ENCODE peak calls at places on chromosomes 13 and 19, in seven cellular contexts. U, C, A, E, D, P and O are unnamed samples.

GRCh38 chr19:56099638-56100539 is 21.2 kb downstream of the ZNF787 start:
- DNase-seq in A (peak; percentile 48), C (no peak), D (no peak), E (no peak), P (no peak), U (no peak), O (no peak)

GRCh38 chr13:27569405-27569804 is 50.9 kb downstream of the LNX2 start:
- DNase-seq in C (no peak), A (no peak), E (no peak), U (no peak), D (no peak), P (no peak), O (no peak)

GRCh38 chr13:24244802-24245201 is 64.6 kb upstream of the C1QTNF9 start:
- DNase-seq in P (no peak), A (no peak), U (no peak), E (no peak), D (no peak), C (no peak), O (no peak)

GRCh38 chr19:16589917-16590316 is 17.7 kb upstream of the SLC35E1 start:
- DNase-seq in E (peak; percentile 36), A (no peak), U (no peak), D (no peak), P (no peak), C (no peak), O (no peak)

GRCh38 chr13:30108913-30109237 is 198.5 kb downstream of the KATNAL1 start:
- DNase-seq in C (no peak), E (no peak), D (peak; percentile 73), A (peak; percentile 94), U (no peak), P (no peak), O (no peak)

GRCh38 chr13:99617474-99618255 is 116.4 kb downstream of the TM9SF2 start:
- DNase-seq in C (no peak), U (no peak), D (no peak), E (peak; percentile 55), P (no peak), A (peak; percentile 70), O (peak; percentile 74)

GRCh38 chr13:99733346-99733745 is 232.1 kb downstream of the TM9SF2 start:
- DNase-seq in P (no peak), D (no peak), E (no peak), U (no peak), A (no peak), C (no peak), O (no peak)

GRCh38 chr13:33125821-33126570 is 109.8 kb downstream of the KL start:
- DNase-seq in D (peak; percentile 29), E (no peak), A (peak; percentile 66), U (peak; percentile 82), C (peak; percentile 89), P (no peak), O (peak; percentile 82)

GRCh38 chr13:51523082-51523518 is 61.2 kb upstream of the WDFY2 start:
- DNase-seq in U (no peak), P (no peak), D (no peak), E (peak; percentile 96), C (no peak), A (peak; percentile 78), O (peak; percentile 21)

GRCh38 chr13:81017525-81018152 is 676.7 kb upstream of the SPRY2 start:
- DNase-seq in P (no peak), U (no peak), C (no peak), A (no peak), E (peak; percentile 48), D (no peak), O (no peak)

GRCh38 chr19:42284066-42284501 is 15.0 kb downstream of the CIC start:
- DNase-seq in A (peak; percentile 86), P (peak; percentile 85), E (peak; percentile 74), D (peak; percentile 84), U (peak; percentile 87), C (peak; percentile 94), O (peak; percentile 76)

GRCh38 chr13:111909971-111910671 is 156.8 kb upstream of the SOX1 start:
- DNase-seq in D (peak; percentile 8), P (no peak), U (no peak), A (no peak), C (peak; percentile 40), E (no peak), O (no peak)

GRCh38 chr13:75806101-75806500 is 170.0 kb downstream of the LMO7 start:
- DNase-seq in C (no peak), P (no peak), U (peak; percentile 52), D (no peak), E (no peak), A (no peak), O (no peak)

GRCh38 chr19:14383898-14384669 is 2.8 kb downstream of the ADGRE5 start:
- DNase-seq in E (peak; percentile 90), C (peak; percentile 84), P (peak; percentile 62), A (no peak), D (no peak), U (peak; percentile 59), O (no peak)

GRCh38 chr13:40983725-40984669 is 35.1 kb downstream of the ELF1 start:
- DNase-seq in P (no peak), A (no peak), U (no peak), E (no peak), C (no peak), D (no peak), O (no peak)

GRCh38 chr13:40981949-40982348 is 37.2 kb downstream of the ELF1 start:
- DNase-seq in D (no peak), U (no peak), A (no peak), C (no peak), P (no peak), E (no peak), O (no peak)

GRCh38 chr13:40983269-40983668 is 35.8 kb downstream of the ELF1 start:
- DNase-seq in U (no peak), C (no peak), A (no peak), D (no peak), E (no peak), P (no peak), O (no peak)

GRCh38 chr13:40981361-40981760 is 37.8 kb downstream of the ELF1 start:
- DNase-seq in A (no peak), U (no peak), C (no peak), P (no peak), D (no peak), E (peak; percentile 85), O (no peak)

GRCh38 chr13:40982772-40983171 is 36.3 kb downstream of the ELF1 start:
- DNase-seq in C (no peak), P (no peak), U (peak; percentile 33), E (peak; percentile 90), A (no peak), D (no peak), O (peak; percentile 48)
- TF ChIP-seq POLR2A in C (peak; percentile 44), P (peak; percentile 59), U (no peak), E (peak; percentile 56), A (peak; percentile 84), D (no peak), O (no peak)

GRCh38 chr19:28522545-28522922 is 690.4 kb downstream of the UQCRFS1 start:
- DNase-seq in U (no peak), P (no peak), C (no peak), D (no peak), E (no peak), A (no peak), O (no peak)
- TF ChIP-seq POLR2A in U (no peak), P (no peak), C (no peak), D (no peak), E (no peak), A (no peak), O (no peak)

GRCh38 chr19:10653482-10653731 is 739 bp upstream of the ILF3 start:
- DNase-seq in C (no peak), U (no peak), D (no peak), P (no peak), E (no peak), A (no peak), O (no peak)

GRCh38 chr19:10655457-10656312 is 1.5 kb downstream of the ILF3 start:
- DNase-seq in E (peak; percentile 75), D (peak; percentile 55), C (no peak), U (no peak), A (no peak), P (no peak), O (peak; percentile 38)

GRCh38 chr19:10654610-10655456 is 687 bp downstream of the ILF3 start:
- DNase-seq in U (peak; percentile 56), C (peak; percentile 85), A (peak; percentile 66), D (peak; percentile 50), E (peak; percentile 85), P (peak; percentile 85), O (peak; percentile 62)

GRCh38 chr19:10651821-10652220 is 2.3 kb upstream of the ILF3 start:
- DNase-seq in U (no peak), P (no peak), C (no peak), E (no peak), D (no peak), A (no peak), O (no peak)

DNA sequence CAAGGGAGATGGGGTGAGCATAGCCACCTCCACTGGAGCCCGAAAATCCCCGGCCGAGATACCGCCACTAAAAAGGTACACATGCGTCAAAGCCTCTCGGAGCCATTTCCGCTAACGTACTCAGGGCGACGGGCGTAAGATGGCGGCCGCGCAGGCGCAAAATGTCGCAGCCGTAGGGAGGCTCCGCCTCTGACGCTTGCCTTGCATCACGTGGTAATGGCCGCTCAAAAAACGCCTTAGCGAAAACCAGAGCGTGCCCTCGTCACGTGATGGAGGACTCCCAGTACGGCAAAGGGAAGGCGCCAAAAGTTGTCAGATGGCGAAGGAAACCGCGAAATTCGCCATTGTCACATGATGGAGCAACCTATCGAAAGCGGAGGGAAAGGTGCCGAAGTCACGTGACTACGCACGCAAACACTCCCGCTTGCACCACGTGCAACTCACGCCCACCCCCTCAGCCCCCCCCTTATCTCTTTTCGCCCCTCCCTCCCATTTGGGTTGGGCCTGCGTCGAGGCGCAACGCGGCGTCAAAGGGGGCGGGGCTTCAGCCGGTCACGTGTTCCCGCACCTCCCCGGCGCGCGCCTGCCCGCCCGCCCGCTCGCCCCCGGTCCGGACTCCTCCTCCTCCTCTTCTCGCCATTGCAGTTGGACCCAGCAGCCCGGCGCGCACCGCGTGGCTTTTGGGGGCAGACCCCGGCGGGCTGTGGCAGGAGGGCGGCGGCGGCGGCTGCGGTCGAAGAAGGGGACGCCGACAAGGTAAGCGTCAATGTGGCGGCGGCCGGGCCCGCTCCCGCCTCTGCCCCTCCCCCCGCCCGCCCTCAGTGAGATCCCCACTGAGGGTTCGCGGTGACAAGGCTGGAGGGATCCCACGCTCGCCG is at the start of gene ILF3:
- DNase-seq in A (peak; percentile 99), P (peak; percentile 88), D (peak; percentile 100), E (peak; percentile 100), U (peak; percentile 100), C (peak; percentile 100), O (peak; percentile 99)
- TF ChIP-seq POLR2A in A (peak; percentile 87), P (peak; percentile 93), D (peak; percentile 98), E (peak; percentile 100), U (no peak), C (peak; percentile 98), O (peak; percentile 92)

DNA sequence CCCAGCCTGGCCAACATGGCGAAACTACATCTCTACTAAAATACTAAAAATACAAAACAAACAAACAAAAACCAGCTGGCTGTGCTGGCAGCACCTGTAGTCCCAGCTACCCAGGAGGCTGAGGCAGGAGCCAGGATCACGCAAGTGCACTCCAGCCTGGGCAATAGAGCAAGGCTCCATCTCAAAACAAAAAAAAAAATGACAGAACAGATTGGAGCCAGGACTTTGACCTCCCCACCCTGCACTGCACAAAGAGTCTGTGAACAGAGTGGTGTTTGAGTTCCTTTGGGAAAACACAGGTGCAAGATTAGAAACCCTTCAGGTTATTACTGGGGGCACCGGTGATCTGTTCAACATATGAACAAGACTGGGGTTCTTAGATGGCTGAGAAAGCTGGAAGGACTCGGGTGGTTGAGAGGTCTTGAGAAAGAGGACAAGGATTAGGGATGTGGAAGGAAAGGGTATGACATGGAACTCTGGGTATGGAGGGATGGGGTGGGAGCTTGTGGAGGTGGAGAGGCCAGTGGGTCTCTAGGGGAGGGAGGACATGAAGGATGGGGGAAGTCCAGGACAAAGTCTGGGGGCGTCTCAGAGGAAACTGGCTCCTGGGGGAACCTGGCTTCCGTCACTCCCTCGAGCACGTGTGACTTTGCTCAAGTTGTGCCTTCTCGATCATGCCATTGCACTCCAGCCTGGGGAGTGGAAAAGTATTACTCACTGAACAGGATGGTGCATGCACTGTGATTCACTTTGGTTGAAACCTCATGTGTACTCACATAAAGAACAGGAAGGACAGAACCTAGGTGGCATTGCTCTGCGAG is 25.9 kb downstream of the RCN3 start:
- DNase-seq in D (peak; percentile 82), P (no peak), C (no peak), E (no peak), U (no peak), A (no peak), O (no peak)
- TF ChIP-seq POLR2A in D (no peak), P (no peak), C (no peak), E (no peak), U (no peak), A (no peak), O (no peak)